ENCODE peak calls at places on chromosomes 3 and 15, in eight cellular contexts. Y is brain microvascular endothelial cell; O is activated T-cell treated with anti-CD3 and anti-CD28 coated beads, Interleukin-2, amount 50 U/mL, for 72 hours; A is foreskin fibroblast; T is A673; U is SHP77; E is spleen; Z is tibial artery. B is an unnamed sample.

GRCh38 chr3:37135561-37135960 is 38.8 kb downstream of the LRRFIP2 start:
- DNase-seq in Y (no peak), O (no peak), A (no peak), T (no peak), U (no peak), E (no peak), Z (no peak), B (no peak)

GRCh38 chr3:4826237-4827100 is 152.8 kb upstream of the BHLHE40 start:
- DNase-seq in Y (no peak), O (no peak), A (no peak), T (no peak), U (no peak), E (no peak), Z (peak), B (no peak)

GRCh38 chr3:149670742-149671492 is 13.1 kb upstream of the WWTR1 start:
- DNase-seq in Y (no peak), O (no peak), A (no peak), T (no peak), U (no peak), E (no peak), Z (no peak), B (no peak)

GRCh38 chr3:170531557-170532335 is 54.1 kb downstream of the SLC7A14 start:
- DNase-seq in Y (no peak), O (no peak), A (peak), T (no peak), U (no peak), E (no peak), Z (no peak), B (no peak)

GRCh38 chr3:136751259-136752045 is 726 bp downstream of the STAG1 start:
- DNase-seq in Y (peak), O (peak), A (peak), T (peak), U (peak), E (peak), Z (peak), B (peak)

GRCh38 chr3:138043266-138044029 is 33.5 kb downstream of the CLDN18 start:
- DNase-seq in Y (peak), O (no peak), A (peak), T (peak), U (no peak), E (no peak), Z (no peak), B (no peak)

GRCh38 chr3:158105124-158105709 is 1.0 kb downstream of the SHOX2 start:
- DNase-seq in Y (no peak), O (peak), A (peak), T (no peak), U (no peak), E (peak), Z (peak), B (peak)

GRCh38 chr3:15645740-15646490 is 44.4 kb downstream of the BTD start:
- DNase-seq in Y (peak), O (no peak), A (peak), T (peak), U (no peak), E (no peak), Z (no peak), B (no peak)

GRCh38 chr3:171809513-171810277 is 588 bp downstream of the PLD1 start:
- DNase-seq in Y (peak), O (peak), A (peak), T (peak), U (peak), E (peak), Z (peak), B (peak)

GRCh38 chr3:197522183-197522715 is 33.5 kb downstream of the BDH1 start:
- DNase-seq in Y (no peak), O (no peak), A (no peak), T (peak), U (no peak), E (no peak), Z (no peak), B (no peak)

GRCh38 chr15:94174399-94174802 is 57.0 kb upstream of the MCTP2 start:
- DNase-seq in Y (peak), O (peak), A (peak), T (no peak), U (no peak), E (no peak), Z (no peak), B (peak)

GRCh38 chr15:20340931-20341661 is 200.5 kb downstream of the GOLGA6L6 start:
- DNase-seq in Y (peak), O (no peak), A (peak), T (no peak), U (no peak), E (peak), Z (peak), B (peak)

GRCh38 chr3:172137287-172138030 is 98.1 kb downstream of the FNDC3B start:
- DNase-seq in Y (no peak), O (no peak), A (no peak), T (no peak), U (no peak), E (no peak), Z (no peak), B (no peak)

GRCh38 chr15:63628123-63628822 is 31.1 kb downstream of the FBXL22 start:
- DNase-seq in Y (no peak), O (no peak), A (no peak), T (no peak), U (no peak), E (no peak), Z (no peak), B (no peak)

B was measured in GM10248.